ENCODE peak calls at places on chromosome 4, in ten cellular contexts. R is AG20443; W is HT1080; F is stimulated activated CD8-positive, alpha-beta memory T cell treated with anti-CD3 and anti-CD28 coated beads, Interleukin-15, amount 100 ng/mL, for 24 hours; H is activated CD4-positive, CD25-positive, alpha-beta regulatory T cell; O is G401; I is cardiac fibroblast; Q is AML-193; T is activated CD8-positive, alpha-beta memory T cell treated with anti-CD3 and anti-CD28 coated beads, Interleukin-2, amount 10 ng/mL, durations not matched to agents 7 days and 5 days; G is Kasumi-1. D is an unnamed sample.

GRCh38 chr4:120481711-120482110 is 415.1 kb upstream of the MAD2L1 start:
- DNase-seq in R (no peak), W (no peak), F (no peak), H (no peak), O (no peak), I (no peak), Q (no peak), T (no peak), G (no peak), D (no peak)

GRCh38 chr4:168711197-168712120 is 214.6 kb downstream of the PALLD start:
- DNase-seq in R (peak), W (peak), F (no peak), H (no peak), O (no peak), I (peak), Q (no peak), T (no peak), G (no peak), D (no peak)

GRCh38 chr4:36290641-36291040 is 9.2 kb downstream of the DTHD1 start:
- DNase-seq in R (no peak), W (no peak), F (no peak), H (no peak), O (no peak), I (no peak), Q (no peak), T (no peak), G (no peak), D (no peak)

GRCh38 chr4:185651137-185651677 is 115.9 kb upstream of the PDLIM3 start:
- DNase-seq in R (no peak), W (no peak), F (no peak), H (no peak), O (no peak), I (no peak), Q (no peak), T (no peak), G (no peak), D (no peak)

GRCh38 chr4:53905935-53906377 is 158.4 kb downstream of the CHIC2 start:
- DNase-seq in R (peak), W (peak), F (no peak), H (no peak), O (peak), I (peak), Q (no peak), T (no peak), G (peak), D (no peak)

GRCh38 chr4:180870623-180871022 is 1372.6 kb upstream of the TENM3 start:
- DNase-seq in R (no peak), W (no peak), F (no peak), H (no peak), O (no peak), I (no peak), Q (no peak), T (no peak), G (no peak), D (no peak)

GRCh38 chr4:2370597-2371320 is 47.7 kb downstream of the ZFYVE28 start:
- DNase-seq in R (no peak), W (no peak), F (no peak), H (no peak), O (no peak), I (no peak), Q (no peak), T (no peak), G (no peak), D (no peak)

GRCh38 chr4:10003666-10004065 is 17.6 kb downstream of the SLC2A9 start:
- DNase-seq in R (no peak), W (no peak), F (no peak), H (no peak), O (no peak), I (no peak), Q (no peak), T (peak), G (no peak), D (no peak)

GRCh38 chr4:8019396-8020365 is 80.0 kb upstream of the AFAP1 start:
- DNase-seq in R (peak), W (no peak), F (no peak), H (no peak), O (no peak), I (no peak), Q (no peak), T (no peak), G (no peak), D (no peak)

GRCh38 chr4:1019726-1020470 is 8.5 kb downstream of the FGFRL1 start:
- DNase-seq in R (no peak), W (no peak), F (no peak), H (no peak), O (no peak), I (no peak), Q (no peak), T (no peak), G (no peak), D (no peak)

GRCh38 chr4:99117876-99118693 is 26.0 kb downstream of the ADH4 start:
- DNase-seq in R (no peak), W (peak), F (no peak), H (no peak), O (no peak), I (peak), Q (peak), T (no peak), G (peak), D (no peak)

GRCh38 chr4:81600511-81601269 is 129.0 kb upstream of the RASGEF1B start:
- DNase-seq in R (no peak), W (no peak), F (no peak), H (no peak), O (no peak), I (no peak), Q (no peak), T (no peak), G (no peak), D (no peak)

GRCh38 chr4:159305129-159305528 is 202.2 kb downstream of the RAPGEF2 start:
- DNase-seq in R (no peak), W (no peak), F (no peak), H (no peak), O (no peak), I (no peak), Q (no peak), T (no peak), G (no peak), D (no peak)

GRCh38 chr4:63728480-63729177 is 680.6 kb downstream of the TECRL start:
- DNase-seq in R (no peak), W (peak), F (no peak), H (no peak), O (no peak), I (no peak), Q (no peak), T (no peak), G (no peak), D (no peak)

GRCh38 chr4:102429553-102429952 is 71.6 kb upstream of the NFKB1 start:
- DNase-seq in R (peak), W (peak), F (no peak), H (no peak), O (peak), I (peak), Q (no peak), T (no peak), G (no peak), D (no peak)

GRCh38 chr4:153137168-153137567 is 67.1 kb upstream of the TRIM2 start:
- DNase-seq in R (peak), W (peak), F (no peak), H (no peak), O (no peak), I (peak), Q (no peak), T (no peak), G (no peak), D (no peak)

GRCh38 chr4:88217169-88217568 is 58.7 kb upstream of the ABCG2 start:
- DNase-seq in R (no peak), W (no peak), F (no peak), H (no peak), O (no peak), I (no peak), Q (no peak), T (no peak), G (no peak), D (no peak)

GRCh38 chr4:27921236-27921635 is 1060.6 kb downstream of the STIM2 start:
- DNase-seq in R (no peak), W (peak), F (no peak), H (no peak), O (no peak), I (peak), Q (no peak), T (no peak), G (no peak), D (no peak)

GRCh38 chr4:38664704-38665401 is 854 bp downstream of the KLF3 start:
- DNase-seq in R (peak), W (peak), F (no peak), H (peak), O (peak), I (peak), Q (no peak), T (no peak), G (peak), D (peak)

GRCh38 chr4:40731792-40732245 is 17.9 kb upstream of the NSUN7 start:
- DNase-seq in R (no peak), W (no peak), F (no peak), H (no peak), O (peak), I (peak), Q (peak), T (no peak), G (peak), D (no peak)

GRCh38 chr4:142701017-142701416 is 145.1 kb downstream of the INPP4B start:
- DNase-seq in R (no peak), W (no peak), F (no peak), H (no peak), O (no peak), I (no peak), Q (no peak), T (no peak), G (no peak), D (no peak)

GRCh38 chr4:34619531-34620109 is 1624.7 kb downstream of the ARAP2 start:
- DNase-seq in R (no peak), W (peak), F (no peak), H (no peak), O (no peak), I (peak), Q (no peak), T (no peak), G (no peak), D (no peak)

GRCh38 chr4:180120114-180120513 is 2123.1 kb upstream of the TENM3 start:
- DNase-seq in R (no peak), W (no peak), F (no peak), H (no peak), O (no peak), I (no peak), Q (no peak), T (no peak), G (peak), D (no peak)

GRCh38 chr4:148060264-148061138 is 328.6 kb downstream of the ARHGAP10 start:
- DNase-seq in R (no peak), W (no peak), F (no peak), H (no peak), O (no peak), I (no peak), Q (no peak), T (no peak), G (no peak), D (no peak)

GRCh38 chr4:1749370-1749769 is 28.0 kb downstream of the TACC3 start:
- DNase-seq in R (no peak), W (no peak), F (no peak), H (no peak), O (no peak), I (no peak), Q (no peak), T (no peak), G (no peak), D (no peak)

GRCh38 chr4:96352051-96352517 is 512.2 kb downstream of the PDHA2 start:
- DNase-seq in R (no peak), W (peak), F (no peak), H (no peak), O (no peak), I (peak), Q (no peak), T (no peak), G (peak), D (no peak)

GRCh38 chr4:93947318-93947717 is 118.8 kb downstream of the ATOH1 start:
- DNase-seq in R (no peak), W (no peak), F (no peak), H (no peak), O (no peak), I (no peak), Q (no peak), T (no peak), G (no peak), D (no peak)

GRCh38 chr4:57148831-57149230 is 38.6 kb upstream of the IGFBP7 start:
- DNase-seq in R (peak), W (peak), F (no peak), H (no peak), O (no peak), I (peak), Q (no peak), T (no peak), G (no peak), D (no peak)

GRCh38 chr4:63921561-63921960 is 487.7 kb downstream of the TECRL start:
- DNase-seq in R (no peak), W (no peak), F (no peak), H (no peak), O (no peak), I (no peak), Q (no peak), T (no peak), G (no peak), D (no peak)

GRCh38 chr4:99790796-99791617 is 25.6 kb upstream of the DAPP1 start:
- DNase-seq in R (no peak), W (peak), F (no peak), H (no peak), O (no peak), I (peak), Q (no peak), T (no peak), G (no peak), D (no peak)